ENCODE peak calls at places on chromosomes 16 and 17, in four cellular contexts. U is GM12878, G is K562, S is HepG2. K is an unnamed sample.

GRCh38 chr16:11094075-11094593 is 149.8 kb downstream of the CLEC16A start:
- DNase-seq in U (peak), G (peak), S (no peak), K (no peak)

GRCh38 chr16:52906271-52906670 is 146.4 kb downstream of the CHD9NB start:
- DNase-seq in U (no peak), G (no peak), S (no peak), K (no peak)

GRCh38 chr17:61389670-61390478 is 9.8 kb upstream of the TBX2 start:
- DNase-seq in U (no peak), G (peak), S (no peak), K (peak)

GRCh38 chr17:2173005-2173404 is 118.1 kb downstream of the HIC1 start:
- DNase-seq in U (no peak), G (no peak), S (no peak), K (no peak)

GRCh38 chr17:60325730-60326524 is 66.0 kb downstream of the USP32 start:
- DNase-seq in U (no peak), G (no peak), S (peak), K (no peak)

GRCh38 chr17:77480509-77481215 is 339.9 kb downstream of the SEC14L1 start:
- DNase-seq in U (no peak), G (no peak), S (no peak), K (no peak)

GRCh38 chr16:27691717-27692116 is 141.8 kb downstream of the KATNIP start:
- DNase-seq in U (no peak), G (no peak), S (no peak), K (no peak)

GRCh38 chr16:48137822-48138221 is 18.0 kb downstream of the ABCC12 start:
- DNase-seq in U (no peak), G (no peak), S (no peak), K (no peak)

GRCh38 chr16:66926171-66926570 is 836 bp upstream of the RRAD start:
- DNase-seq in U (no peak), G (no peak), S (no peak), K (no peak)
- TF ChIP-seq MAX in U (no peak), G (no peak), S (no peak), K (no peak)

DNA sequence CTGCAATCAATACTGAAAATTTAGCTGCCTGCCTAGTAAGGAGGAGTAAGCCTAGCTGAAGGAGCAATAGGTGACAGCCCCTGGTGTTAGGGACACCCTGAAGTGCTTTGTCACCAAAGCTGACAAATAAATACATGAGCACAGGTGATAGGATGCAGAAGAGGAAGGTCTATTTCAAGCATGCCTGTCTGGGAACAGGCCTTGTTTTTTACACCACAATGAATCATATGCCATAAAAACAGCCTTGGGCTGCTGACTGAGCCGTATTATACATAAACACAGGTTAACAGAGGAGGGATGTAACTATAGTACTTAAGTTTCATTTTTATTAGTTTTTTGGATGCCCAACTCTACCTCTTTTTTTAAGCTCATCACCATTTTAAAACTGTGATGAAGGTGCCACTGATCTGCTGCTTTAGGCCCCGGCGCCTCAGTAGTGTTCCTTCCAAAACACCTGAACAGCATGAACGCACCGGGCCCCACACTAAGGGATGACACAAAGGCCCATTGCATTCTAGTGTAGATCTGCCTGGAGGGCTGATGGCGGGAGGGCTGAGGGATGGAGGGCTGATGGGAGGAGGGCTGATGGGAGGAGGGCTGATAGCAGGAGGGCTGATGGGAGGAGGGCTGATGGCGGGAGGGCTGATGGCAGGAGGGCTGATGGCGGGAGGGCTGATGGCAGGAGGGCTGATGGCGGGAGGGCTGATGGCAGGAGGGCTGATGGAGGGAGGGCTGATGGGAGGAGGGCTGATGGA is 150.3 kb downstream of the AATF start:
- DNase-seq in U (no peak), G (no peak), S (no peak), K (no peak)
- TF ChIP-seq NR2C2 in U (no peak), G (no peak), S (no peak), K (no peak)

GRCh38 chr17:48439473-48439872 is 9.5 kb upstream of the SKAP1 start:
- DNase-seq in U (no peak), G (peak), S (no peak), K (no peak)
- TF ChIP-seq MAX in U (peak), G (no peak), S (no peak), K (no peak)

GRCh38 chr16:56477096-56477878 is 25.9 kb downstream of the OGFOD1 start:
- DNase-seq in U (no peak), G (peak), S (peak), K (no peak)
- TF ChIP-seq NR2C2 in U (no peak), G (no peak), S (no peak), K (no peak)